ENCODE peak calls at places on chromosomes 11 and 22, in nine cellular contexts. R is HepG2, X is A549, W is transverse colon, Y is sigmoid colon, D is tibial nerve, L is esophagus muscularis mucosa, I is ovary, H is GM12878. T is an unnamed sample. For H3K4me1, the result is how much of the 10 kb centered on the place peaks cover.

GRCh38 chr11:117189191-117189940 is 9.8 kb upstream of the TAGLN start:
- DNase-seq in R (no peak), X (no peak), W (peak), Y (peak), D (no peak), L (no peak), I (no peak), H (peak), T (no peak)

GRCh38 chr11:64254326-64254725 is 3.0 kb downstream of the PLCB3 start:
- DNase-seq in R (no peak), X (no peak), W (no peak), Y (no peak), D (no peak), L (no peak), I (no peak), H (no peak), T (no peak)

GRCh38 chr11:126500981-126501380 is 145.5 kb downstream of the ST3GAL4 start:
- DNase-seq in R (no peak), X (no peak), W (no peak), Y (peak), D (no peak), L (no peak), I (no peak), H (no peak), T (no peak)

GRCh38 chr22:30920407-30920806 is 48.2 kb downstream of the MORC2 start:
- DNase-seq in R (peak), X (peak), W (peak), Y (peak), D (peak), L (peak), I (peak), H (peak), T (peak)

GRCh38 chr11:128420277-128420676 is 167.1 kb downstream of the ETS1 start:
- DNase-seq in R (no peak), X (no peak), W (no peak), Y (no peak), D (no peak), L (no peak), I (no peak), H (no peak), T (no peak)

GRCh38 chr11:65496304-65497140 is 2.3 kb upstream of the MALAT1 start:
- DNase-seq in R (no peak), X (no peak), W (no peak), Y (peak), D (peak), L (no peak), I (peak), H (no peak), T (peak)

GRCh38 chr22:47605441-47605840 is 843.0 kb downstream of the TBC1D22A start:
- DNase-seq in R (no peak), X (no peak), W (no peak), Y (peak), D (no peak), L (no peak), I (peak), H (no peak), T (peak)

GRCh38 chr11:35717043-35717442 is 54.5 kb downstream of the TRIM44 start:
- DNase-seq in R (no peak), X (no peak), W (no peak), Y (no peak), D (no peak), L (no peak), I (no peak), H (no peak), T (no peak)

GRCh38 chr11:102518296-102519094 is 12.1 kb downstream of the MMP7 start:
- DNase-seq in R (no peak), X (no peak), W (no peak), Y (no peak), D (no peak), L (no peak), I (no peak), H (no peak), T (no peak)

GRCh38 chr11:110317516-110317932 is 21.1 kb upstream of the RDX start:
- DNase-seq in R (no peak), X (no peak), W (no peak), Y (no peak), D (peak), L (no peak), I (no peak), H (no peak), T (no peak)

GRCh38 chr11:125091247-125091876 is 20.1 kb downstream of the TMEM218 start:
- DNase-seq in R (peak), X (peak), W (no peak), Y (peak), D (no peak), L (no peak), I (peak), H (no peak), T (no peak)

GRCh38 chr11:48037709-48038468 is 57.5 kb downstream of the PTPRJ start:
- DNase-seq in R (no peak), X (no peak), W (no peak), Y (no peak), D (no peak), L (no peak), I (no peak), H (no peak), T (no peak)

GRCh38 chr11:118223992-118224391 is 819 bp downstream of the JAML start:
- DNase-seq in R (no peak), X (no peak), W (no peak), Y (no peak), D (no peak), L (no peak), I (no peak), H (no peak), T (no peak)

GRCh38 chr22:39266398-39267030 is 21.7 kb upstream of the PDGFB start:
- DNase-seq in R (peak), X (no peak), W (no peak), Y (no peak), D (no peak), L (no peak), I (no peak), H (peak), T (no peak)

GRCh38 chr22:50262460-50262911 is 1.0 kb upstream of the MAPK12 start:
- DNase-seq in R (peak), X (peak), W (no peak), Y (no peak), D (no peak), L (no peak), I (no peak), H (no peak), T (no peak)

GRCh38 chr11:71465054-71465453 is 12.1 kb downstream of the NADSYN1 start:
- DNase-seq in R (no peak), X (no peak), W (no peak), Y (no peak), D (no peak), L (no peak), I (no peak), H (no peak), T (no peak)

GRCh38 chr22:31734512-31734911 is 15.4 kb downstream of the PRR14L start:
- DNase-seq in R (peak), X (no peak), W (no peak), Y (no peak), D (no peak), L (no peak), I (no peak), H (no peak), T (no peak)

GRCh38 chr11:39571081-39571480 is 1888.4 kb downstream of the LRRC4C start:
- DNase-seq in R (no peak), X (no peak), W (no peak), Y (no peak), D (no peak), L (no peak), I (no peak), H (no peak), T (no peak)

GRCh38 chr11:118918128-118918685 is 7.5 kb downstream of the BCL9L start:
- DNase-seq in R (peak), X (peak), W (peak), Y (peak), D (peak), L (peak), I (peak), H (no peak), T (peak)

GRCh38 chr11:130947889-130948288 is 31.6 kb upstream of the SNX19 start:
- DNase-seq in R (no peak), X (no peak), W (no peak), Y (no peak), D (no peak), L (no peak), I (no peak), H (no peak), T (no peak)

GRCh38 chr11:23205156-23205871 is 345.0 kb upstream of the CCDC179 start:
- DNase-seq in R (no peak), X (no peak), W (no peak), Y (no peak), D (no peak), L (no peak), I (no peak), H (no peak), T (no peak)

GRCh38 chr11:132126973-132127900 is 756.8 kb downstream of the NTM start:
- DNase-seq in R (peak), X (no peak), W (peak), Y (peak), D (peak), L (no peak), I (no peak), H (no peak), T (no peak)

GRCh38 chr22:32312748-32313147 is 44.9 kb upstream of the RFPL3 start:
- DNase-seq in R (no peak), X (no peak), W (no peak), Y (no peak), D (no peak), L (no peak), I (no peak), H (no peak), T (no peak)

GRCh38 chr11:69076129-69076791 is 27.5 kb downstream of the TPCN2 start:
- DNase-seq in R (no peak), X (no peak), W (no peak), Y (no peak), D (no peak), L (no peak), I (peak), H (no peak), T (no peak)

GRCh38 chr22:17149073-17149815 is 9.8 kb downstream of the HDHD5 start:
- DNase-seq in R (no peak), X (no peak), W (peak), Y (peak), D (no peak), L (no peak), I (no peak), H (no peak), T (peak)

GRCh38 chr11:128181090-128181485 is 406.3 kb downstream of the ETS1 start:
- DNase-seq in R (no peak), X (no peak), W (no peak), Y (no peak), D (no peak), L (no peak), I (no peak), H (no peak), T (no peak)

GRCh38 chr11:125429174-125429707 is 66.8 kb downstream of the FEZ1 start:
- DNase-seq in R (peak), X (peak), W (peak), Y (no peak), D (peak), L (no peak), I (peak), H (no peak), T (no peak)

GRCh38 chr11:119788911-119789560 is 60.0 kb upstream of the NECTIN1 start:
- DNase-seq in R (no peak), X (no peak), W (no peak), Y (no peak), D (no peak), L (no peak), I (no peak), H (no peak), T (no peak)

GRCh38 chr22:50025993-50026392 is 13.4 kb upstream of the IL17REL start:
- DNase-seq in R (no peak), X (no peak), W (no peak), Y (no peak), D (no peak), L (no peak), I (no peak), H (no peak), T (no peak)

GRCh38 chr22:22552630-22553029 is 6.4 kb downstream of the PRAME start:
- DNase-seq in R (peak), X (peak), W (no peak), Y (no peak), D (no peak), L (no peak), I (no peak), H (no peak), T (no peak)

GRCh38 chr11:67055812-67056211 is 835 bp upstream of the RHOD start:
- DNase-seq in R (no peak), X (no peak), W (no peak), Y (no peak), D (no peak), L (no peak), I (peak), H (no peak), T (no peak)

GRCh38 chr22:48685767-48686166 is 1141.9 kb downstream of the BRD1 start:
- DNase-seq in R (no peak), X (no peak), W (no peak), Y (no peak), D (no peak), L (no peak), I (no peak), H (no peak), T (no peak)

GRCh38 chr11:126403658-126404057 is 48.2 kb downstream of the ST3GAL4 start:
- DNase-seq in R (no peak), X (no peak), W (no peak), Y (no peak), D (no peak), L (no peak), I (peak), H (peak), T (peak)

GRCh38 chr11:108958446-108959123 is 293.7 kb downstream of the DDX10 start:
- DNase-seq in R (no peak), X (peak), W (no peak), Y (no peak), D (no peak), L (no peak), I (no peak), H (no peak), T (no peak)

GRCh38 chr11:2913029-2913431 is 16.2 kb downstream of the PHLDA2 start:
- DNase-seq in R (no peak), X (no peak), W (no peak), Y (no peak), D (no peak), L (no peak), I (no peak), H (no peak), T (no peak)

GRCh38 chr11:285021-285893 is 3.7 kb upstream of the PGGHG start:
- DNase-seq in R (no peak), X (no peak), W (no peak), Y (peak), D (no peak), L (no peak), I (peak), H (no peak), T (peak)
- H3K4me1 ChIP-seq in R (under half), X (under half), W (under half), Y (under half), D (under half), L (under half), I (under half), H (under half), T (under half)

GRCh38 chr11:8906629-8907028 is 4.4 kb upstream of the AKIP1 start:
- DNase-seq in R (no peak), X (peak), W (no peak), Y (no peak), D (no peak), L (no peak), I (no peak), H (no peak), T (no peak)
- TF ChIP-seq EP300 in R (no peak), X (peak), W (no peak), Y (no peak), D (no peak), L (no peak), I (no peak), H (no peak), T (no peak)

GRCh38 chr11:391117-392017 is 2.6 kb upstream of the PKP3 start:
- DNase-seq in R (no peak), X (no peak), W (no peak), Y (no peak), D (no peak), L (no peak), I (no peak), H (no peak), T (no peak)

GRCh38 chr11:393219-394033 is 583 bp upstream of the PKP3 start:
- DNase-seq in R (peak), X (peak), W (peak), Y (no peak), D (no peak), L (no peak), I (no peak), H (no peak), T (no peak)

GRCh38 chr11:394034-394857 is at the start of gene PKP3:
- DNase-seq in R (peak), X (peak), W (peak), Y (no peak), D (no peak), L (no peak), I (no peak), H (no peak), T (no peak)

GRCh38 chr11:390175-390574 is 3.8 kb upstream of the PKP3 start:
- DNase-seq in R (peak), X (no peak), W (peak), Y (no peak), D (no peak), L (no peak), I (no peak), H (no peak), T (no peak)

DNA sequence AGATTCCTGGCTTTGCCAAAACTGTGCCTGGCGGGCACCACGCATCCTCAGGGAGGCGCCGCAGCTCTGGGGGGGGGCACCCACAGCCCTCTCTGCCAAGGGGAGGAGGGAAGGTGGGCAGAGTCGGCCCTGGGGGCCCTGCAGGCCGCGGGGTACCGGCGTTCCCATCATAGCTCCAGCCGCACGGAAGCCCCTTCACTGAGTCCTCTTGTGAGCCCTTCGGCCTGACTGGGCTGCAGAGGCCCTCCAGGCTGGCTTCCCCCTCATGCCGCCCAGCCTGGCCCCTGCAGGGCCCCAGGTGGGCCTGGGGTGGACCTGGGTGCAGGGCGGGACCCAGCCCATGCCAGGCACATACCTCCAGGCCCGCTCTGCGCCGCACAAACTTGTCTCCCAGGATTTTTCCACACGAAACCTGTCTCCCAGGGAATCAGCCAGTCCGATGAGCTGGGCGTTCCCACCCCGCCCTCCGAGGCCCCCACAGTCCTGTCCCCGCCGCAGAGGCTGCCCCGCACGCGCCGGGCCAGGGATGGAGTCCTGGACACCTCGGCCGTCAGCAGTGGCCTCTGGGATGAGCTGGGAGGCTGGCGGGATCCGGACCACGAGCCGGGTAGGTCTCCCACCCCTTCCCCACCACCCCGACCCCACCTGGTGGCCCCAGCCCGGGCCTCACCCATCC is 1.8 kb upstream of the PKP3 start:
- DNase-seq in R (no peak), X (no peak), W (no peak), Y (no peak), D (no peak), L (no peak), I (no peak), H (no peak), T (no peak)
- H3K4me3 ChIP-seq in R (no peak), X (no peak), W (no peak), Y (no peak), D (no peak), L (no peak), I (no peak), H (no peak), T (peak)

GRCh38 chr11:114129699-114130659 is 70.5 kb downstream of the ZBTB16 start:
- DNase-seq in R (no peak), X (no peak), W (no peak), Y (peak), D (no peak), L (no peak), I (no peak), H (no peak), T (no peak)
- H3K4me1 ChIP-seq in R (under half), X (under half), W (half or more), Y (half or more), D (half or more), L (half or more), I (under half), H (under half), T (half or more)

GRCh38 chr22:38180841-38181452 is 683 bp downstream of the PLA2G6 start:
- DNase-seq in R (no peak), X (no peak), W (peak), Y (no peak), D (peak), L (no peak), I (no peak), H (no peak), T (no peak)
- TF ChIP-seq EP300 in R (no peak), X (no peak), W (no peak), Y (no peak), D (peak), L (no peak), I (no peak), H (no peak), T (no peak)

DNA sequence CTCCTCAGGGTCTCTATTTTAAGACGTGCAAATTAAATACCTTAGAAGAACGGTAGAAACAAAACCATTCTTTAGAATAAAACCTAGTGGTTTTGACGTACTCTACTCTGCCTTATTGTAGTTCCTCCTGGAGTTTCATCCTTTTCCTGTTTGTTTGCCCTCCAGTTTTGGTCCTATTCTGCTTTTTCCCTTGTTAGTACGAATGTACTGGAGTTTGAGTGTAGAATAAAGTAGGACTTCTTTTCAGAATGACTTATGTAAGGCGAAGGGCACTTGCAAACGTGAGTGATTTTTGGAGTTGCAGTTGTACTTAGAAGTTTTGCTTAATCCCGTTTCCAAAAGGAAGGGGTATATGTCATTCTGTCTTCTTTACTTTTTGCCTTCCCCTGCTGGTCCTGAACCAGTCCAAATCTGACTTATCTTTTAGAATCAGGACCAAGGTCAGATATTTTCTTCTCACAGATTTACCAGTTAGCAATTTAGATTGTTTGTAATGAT is 1.4 kb downstream of the SIK2 start:
- DNase-seq in R (no peak), X (no peak), W (no peak), Y (no peak), D (no peak), L (no peak), I (no peak), H (no peak), T (no peak)
- H3K4me3 ChIP-seq in R (peak), X (peak), W (peak), Y (peak), D (peak), L (peak), I (peak), H (peak), T (peak)

GRCh38 chr11:121891134-121891533 is 224.9 kb downstream of the BLID start:
- DNase-seq in R (no peak), X (no peak), W (no peak), Y (no peak), D (no peak), L (no peak), I (no peak), H (no peak), T (no peak)
- H3K4me1 ChIP-seq in R (under half), X (under half), W (under half), Y (under half), D (under half), L (under half), I (under half), H (under half), T (under half)

GRCh38 chr11:10451399-10452116 is 3.5 kb upstream of the AMPD3 start:
- DNase-seq in R (no peak), X (no peak), W (no peak), Y (no peak), D (no peak), L (no peak), I (no peak), H (no peak), T (no peak)
- TF ChIP-seq EP300 in R (no peak), X (no peak), W (no peak), Y (no peak), D (no peak), L (no peak), I (no peak), H (no peak), T (no peak)